ENCODE peak calls at places on chromosomes 5 and 9, in seven cellular contexts. Z, O, D, N, H, L and J are unnamed samples.

GRCh38 chr9:114060070-114060469 is 18.0 kb downstream of the AMBP start:
- DNase-seq in O (no peak), H (no peak), N (no peak), Z (no peak), D (no peak), L (no peak), J (no peak)

GRCh38 chr5:77101298-77101697 is 14.2 kb upstream of the ZBED3 start:
- DNase-seq in D (no peak), N (no peak), L (no peak), O (peak; percentile 84), Z (peak; percentile 49), H (no peak), J (no peak)

GRCh38 chr9:104861406-104861805 is 66.5 kb downstream of the ABCA1 start:
- DNase-seq in H (no peak), N (no peak), Z (no peak), L (no peak), D (no peak), O (no peak), J (no peak)

GRCh38 chr9:94881023-94881422 is 154.5 kb downstream of the AOPEP start:
- DNase-seq in N (no peak), H (no peak), O (no peak), L (no peak), D (no peak), Z (peak; percentile 59), J (no peak)

GRCh38 chr5:153965102-153965645 is 73.5 kb downstream of the FAM114A2 start:
- DNase-seq in O (peak; percentile 35), D (no peak), N (peak; percentile 56), Z (peak; percentile 74), H (no peak), L (peak; percentile 72), J (peak; percentile 31)

GRCh38 chr5:159581502-159582249 is 251.4 kb upstream of the IL12B start:
- DNase-seq in D (no peak), N (peak; percentile 76), H (no peak), Z (peak; percentile 68), O (peak; percentile 97), L (peak; percentile 25), J (no peak)

GRCh38 chr5:1412621-1413020 is 32.6 kb downstream of the SLC6A3 start:
- DNase-seq in H (no peak), Z (no peak), N (no peak), D (peak; percentile 4), O (no peak), L (no peak), J (no peak)

GRCh38 chr5:65506961-65507360 is 25.2 kb upstream of the ADAMTS6 start:
- DNase-seq in Z (peak; percentile 50), H (no peak), D (no peak), O (peak; percentile 22), L (no peak), N (no peak), J (no peak)

GRCh38 chr5:54049963-54050362 is 260.4 kb downstream of the ARL15 start:
- DNase-seq in N (no peak), L (no peak), H (no peak), D (no peak), O (no peak), Z (peak; percentile 62), J (no peak)

GRCh38 chr9:124206391-124206790 is 51.4 kb upstream of the NEK6 start:
- DNase-seq in Z (no peak), N (no peak), H (no peak), D (no peak), O (no peak), L (no peak), J (no peak)